ENCODE peak calls at places on chromosomes 1 and 21, in four cellular contexts. A, I, X and N are unnamed samples.

GRCh38 chr1:87392241-87393192 is 63.8 kb downstream of the LMO4 start:
- DNase-seq in A (no peak), I (no peak), X (no peak), N (no peak)

GRCh38 chr1:151813271-151813977 is 8.2 kb upstream of the LINGO4 start:
- DNase-seq in A (no peak), I (no peak), X (no peak), N (no peak)

GRCh38 chr1:26993237-26994019 is at the start of gene TRNP1:
- DNase-seq in A (no peak), I (peak), X (peak), N (no peak)

GRCh38 chr21:37914211-37914900 is 1.9 kb downstream of the KCNJ6 start:
- DNase-seq in A (no peak), I (peak), X (no peak), N (no peak)

GRCh38 chr1:107135466-107135865 is 5.4 kb upstream of the NTNG1 start:
- DNase-seq in A (no peak), I (no peak), X (peak), N (no peak)

GRCh38 chr1:39129514-39129913 is 75.0 kb upstream of the MACF1 start:
- DNase-seq in A (no peak), I (no peak), X (no peak), N (no peak)

GRCh38 chr1:178382372-178382771 is 114.4 kb downstream of the CLEC20A start:
- DNase-seq in A (no peak), I (no peak), X (no peak), N (no peak)

GRCh38 chr1:3907621-3908165 is 7.6 kb upstream of the C1orf174 start:
- DNase-seq in A (no peak), I (no peak), X (no peak), N (no peak)

GRCh38 chr1:94011709-94012590 is 102.7 kb upstream of the GCLM start:
- DNase-seq in A (no peak), I (no peak), X (peak), N (no peak)

GRCh38 chr1:182206628-182207239 is 145.2 kb upstream of the ZNF648 start:
- DNase-seq in A (no peak), I (no peak), X (no peak), N (no peak)

GRCh38 chr1:41432481-41433280 is 51.8 kb downstream of the EDN2 start:
- DNase-seq in A (peak), I (peak), X (peak), N (peak)

GRCh38 chr21:31253684-31254083 is 90.4 kb downstream of the TIAM1 start:
- DNase-seq in A (no peak), I (no peak), X (no peak), N (no peak)

GRCh38 chr1:224430511-224431113 is 4.0 kb downstream of the WDR26 start:
- DNase-seq in A (no peak), I (peak), X (peak), N (no peak)

GRCh38 chr1:88124614-88125013 is 559.5 kb upstream of the PKN2 start:
- DNase-seq in A (no peak), I (no peak), X (no peak), N (no peak)

GRCh38 chr1:172429324-172430127 is 9.0 kb downstream of the C1orf105 start:
- DNase-seq in A (peak), I (peak), X (peak), N (peak)

GRCh38 chr1:12230549-12231275 is 882 bp downstream of the VPS13D start:
- DNase-seq in A (no peak), I (peak), X (peak), N (no peak)

GRCh38 chr21:38170283-38170682 is 86.5 kb upstream of the KCNJ15 start:
- DNase-seq in A (no peak), I (no peak), X (no peak), N (no peak)

GRCh38 chr1:94324168-94324544 is 86.8 kb upstream of the ARHGAP29 start:
- DNase-seq in A (no peak), I (no peak), X (no peak), N (peak)

GRCh38 chr1:40922969-40923368 is 56.5 kb upstream of the CTPS1 start:
- DNase-seq in A (no peak), I (no peak), X (no peak), N (no peak)

GRCh38 chr1:152546704-152547103 is 19.9 kb downstream of the LCE3E start:
- DNase-seq in A (no peak), I (no peak), X (no peak), N (no peak)

DNA sequence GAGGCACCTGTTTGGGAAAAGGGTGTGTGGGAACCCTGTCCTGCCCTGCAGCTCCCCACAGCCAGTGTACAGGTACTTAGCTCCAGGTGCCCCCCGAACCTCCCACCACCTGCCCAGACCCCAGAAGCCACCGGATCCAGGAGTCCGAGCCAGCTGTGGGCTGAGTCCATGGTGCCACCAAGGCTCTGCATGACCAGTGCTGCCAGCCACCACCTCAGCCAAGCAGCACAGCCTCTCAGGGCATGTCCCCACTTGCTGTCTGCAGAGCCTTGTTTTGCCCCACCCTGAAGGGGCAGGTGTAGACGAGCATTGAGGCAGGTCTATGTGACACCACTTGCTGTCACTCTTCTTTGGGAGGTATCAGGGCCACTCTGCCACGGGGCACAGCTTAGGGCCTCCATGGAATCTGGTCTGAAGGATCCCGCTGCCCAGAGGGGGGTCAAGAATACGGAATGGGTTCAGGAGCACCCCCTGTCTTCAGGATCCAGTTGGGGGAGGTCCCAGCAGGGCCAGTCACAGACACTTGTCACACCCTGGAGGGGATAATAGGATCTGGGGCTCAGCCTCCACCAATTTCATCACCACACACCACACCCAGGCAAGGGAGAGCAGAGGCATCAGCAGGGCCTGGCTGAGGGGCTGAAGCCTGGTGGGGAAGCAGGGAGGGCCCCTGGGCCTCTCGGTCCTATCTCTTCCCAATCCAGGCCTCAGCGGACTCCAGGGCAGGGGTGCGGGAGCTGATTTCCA is 27.7 kb downstream of the ARHGEF19 start:
- DNase-seq in A (no peak), I (no peak), X (no peak), N (no peak)
- TF ChIP-seq TCF7L2 in A (no peak), I (no peak), X (no peak), N (no peak)

GRCh38 chr1:110200666-110201065 is 9.4 kb upstream of the KCNC4 start:
- DNase-seq in A (no peak), I (no peak), X (no peak), N (no peak)

GRCh38 chr1:110201157-110201825 is 8.8 kb upstream of the KCNC4 start:
- DNase-seq in A (no peak), I (no peak), X (no peak), N (no peak)

GRCh38 chr1:110205591-110206155 is 4.4 kb upstream of the KCNC4 start:
- DNase-seq in A (no peak), I (no peak), X (no peak), N (no peak)

GRCh38 chr1:110205156-110205555 is 5.0 kb upstream of the KCNC4 start:
- DNase-seq in A (no peak), I (no peak), X (no peak), N (no peak)

GRCh38 chr1:110203021-110203661 is 7.0 kb upstream of the KCNC4 start:
- DNase-seq in A (peak), I (peak), X (peak), N (no peak)
- TF ChIP-seq SIN3A in A (no peak), I (no peak), X (no peak), N (no peak)

DNA sequence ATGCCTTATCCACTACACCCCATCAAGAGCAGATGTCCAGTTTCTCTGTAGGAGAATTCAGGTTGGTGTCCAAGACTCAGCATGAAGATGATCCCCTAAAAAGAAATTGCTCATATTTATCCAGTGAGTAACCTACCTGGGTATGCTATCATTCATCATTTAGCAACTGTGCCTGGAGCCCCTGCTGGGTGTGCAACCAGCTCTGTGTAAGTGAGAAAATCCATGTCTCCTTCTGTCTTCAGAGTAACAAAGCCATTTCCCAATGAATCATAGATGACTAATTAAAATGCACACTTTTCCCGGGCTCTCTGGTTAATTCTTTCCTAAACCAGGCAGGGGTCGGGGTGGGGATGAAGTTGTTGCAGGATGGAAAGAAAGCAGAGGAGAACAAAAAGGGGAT is 35.8 kb downstream of the OLFML3 start:
- DNase-seq in A (peak), I (no peak), X (no peak), N (no peak)
- H3K27ac ChIP-seq in A (peak), I (no peak), X (no peak), N (no peak)

GRCh38 chr1:169833179-169833901 is 38.6 kb upstream of the METTL18 start:
- DNase-seq in A (no peak), I (no peak), X (no peak), N (no peak)

GRCh38 chr1:169835647-169836046 is 40.9 kb upstream of the METTL18 start:
- DNase-seq in A (no peak), I (no peak), X (no peak), N (no peak)

GRCh38 chr1:169836198-169836597 is 41.5 kb upstream of the METTL18 start:
- DNase-seq in A (no peak), I (no peak), X (no peak), N (no peak)

GRCh38 chr1:169838942-169839341 is 44.2 kb upstream of the METTL18 start:
- DNase-seq in A (no peak), I (no peak), X (no peak), N (no peak)

GRCh38 chr1:169834869-169835268 is 40.2 kb upstream of the METTL18 start:
- DNase-seq in A (no peak), I (no peak), X (no peak), N (no peak)
- TF ChIP-seq TCF7L2 in A (no peak), I (no peak), X (no peak), N (no peak)

DNA sequence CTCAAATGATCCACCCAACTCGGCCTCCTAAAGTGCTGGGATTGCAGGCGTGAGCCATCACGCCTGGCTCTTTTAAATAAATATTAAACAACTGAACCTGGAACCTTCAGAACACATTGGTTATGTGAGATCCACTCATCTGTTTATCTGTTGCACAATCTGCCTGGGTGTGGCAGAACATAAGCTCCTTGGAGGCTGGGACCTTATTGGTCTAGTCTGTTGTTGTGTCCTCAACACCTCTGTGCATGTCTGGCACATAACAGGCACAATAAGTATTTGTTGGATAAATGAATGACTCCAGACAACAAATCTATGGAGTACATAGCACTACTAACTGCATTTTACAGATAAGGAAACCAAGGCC is 4.1 kb upstream of the NBL1 start:
- DNase-seq in A (no peak), I (no peak), X (peak), N (no peak)
- TF ChIP-seq SIN3A in A (no peak), I (no peak), X (no peak), N (no peak)